ENCODE peak calls at places on chromosomes 1 and 21, in ten cellular contexts. N is GM06990, Y is HCT116, E is right atrium auricular region, S is WTC11, C is fibroblast of lung, B is spleen, K is GM12865, F is epithelial cell of esophagus, L is AG09309. T is an unnamed sample.

GRCh38 chr1:26318338-26319064 is 743 bp downstream of the CD52 start:
- DNase-seq in S (no peak), Y (no peak), L (no peak), E (peak; percentile 66), K (peak; percentile 67), N (peak; percentile 50), F (no peak), C (no peak), B (peak; percentile 85), T (no peak)

GRCh38 chr1:225670356-225670755 is 17.4 kb upstream of the ENAH start:
- DNase-seq in C (peak; percentile 65), L (no peak), E (no peak), K (peak; percentile 4), B (no peak), Y (no peak), S (no peak), N (no peak), F (no peak), T (no peak)

GRCh38 chr1:3064296-3064850 is 4.6 kb upstream of the PRDM16 start:
- DNase-seq in E (no peak), F (no peak), S (no peak), L (no peak), C (no peak), N (no peak), Y (no peak), K (no peak), B (peak; percentile 72), T (no peak)

GRCh38 chr1:46175243-46175642 is 356 bp downstream of the TSPAN1 start:
- DNase-seq in F (no peak), E (no peak), C (no peak), L (no peak), N (no peak), K (peak; percentile 39), S (no peak), Y (no peak), B (no peak), T (no peak)

GRCh38 chr1:226661965-226662364 is 77.1 kb downstream of the ITPKB start:
- DNase-seq in Y (no peak), B (peak; percentile 66), F (peak; percentile 14), S (no peak), N (no peak), L (no peak), E (no peak), K (no peak), C (no peak), T (no peak)

GRCh38 chr1:160836981-160837557 is 25.6 kb downstream of the CD244 start:
- DNase-seq in N (no peak), L (no peak), E (no peak), K (peak; percentile 20), F (no peak), C (no peak), B (no peak), S (no peak), Y (no peak), T (no peak)

GRCh38 chr1:227886503-227886961 is 61.2 kb downstream of the WNT9A start:
- DNase-seq in N (no peak), B (peak; percentile 71), S (no peak), F (no peak), Y (no peak), K (no peak), E (peak; percentile 58), L (no peak), C (no peak), T (no peak)

GRCh38 chr1:97581614-97582051 is 339.2 kb downstream of the DPYD start:
- DNase-seq in S (no peak), Y (no peak), E (no peak), C (peak; percentile 83), B (no peak), L (no peak), F (peak; percentile 74), N (no peak), K (no peak), T (no peak)

GRCh38 chr1:31981976-31982375 is 31.7 kb upstream of the KHDRBS1 start:
- DNase-seq in E (no peak), L (no peak), Y (no peak), K (peak; percentile 34), N (no peak), C (no peak), F (no peak), S (no peak), B (no peak), T (no peak)

GRCh38 chr1:161989801-161990200 is 33.9 kb downstream of the OLFML2B start:
- DNase-seq in K (no peak), E (no peak), S (no peak), N (no peak), F (no peak), L (no peak), B (no peak), C (no peak), Y (no peak), T (no peak)

GRCh38 chr1:28663871-28664470 is 4.6 kb upstream of the GMEB1 start:
- DNase-seq in S (no peak), C (no peak), L (no peak), B (peak; percentile 40), E (no peak), K (no peak), N (no peak), F (no peak), Y (no peak), T (no peak)

GRCh38 chr1:17826165-17826488 is 71.0 kb downstream of the ACTL8 start:
- DNase-seq in K (peak; percentile 31), S (peak; percentile 83), Y (peak; percentile 8), L (no peak), N (peak; percentile 24), F (no peak), E (no peak), C (peak; percentile 27), B (no peak), T (peak; percentile 45)

GRCh38 chr1:214551436-214552173 is at the start of gene PTPN14:
- DNase-seq in N (no peak), Y (peak; percentile 85), F (peak; percentile 95), C (peak; percentile 96), K (no peak), S (peak; percentile 94), E (peak; percentile 89), L (peak; percentile 80), B (peak; percentile 87), T (peak; percentile 78)

GRCh38 chr21:44063151-44063912 is 43.9 kb upstream of the PWP2 start:
- DNase-seq in E (no peak), Y (no peak), N (no peak), L (no peak), B (no peak), S (no peak), F (no peak), K (no peak), C (no peak), T (no peak)

GRCh38 chr21:26632691-26633090 is 59.6 kb upstream of the CYYR1 start:
- DNase-seq in C (no peak), B (no peak), E (no peak), F (no peak), K (no peak), Y (no peak), L (no peak), N (no peak), S (no peak), T (no peak)

GRCh38 chr1:29388170-29388569 is 151.8 kb downstream of the PTPRU start:
- DNase-seq in E (no peak), S (no peak), K (no peak), N (no peak), C (no peak), Y (no peak), L (no peak), F (no peak), B (no peak), T (no peak)

GRCh38 chr1:162530318-162530984 is 31.1 kb upstream of the UAP1 start:
- DNase-seq in K (peak; percentile 79), Y (no peak), N (peak; percentile 48), S (peak; percentile 55), F (peak; percentile 42), E (no peak), B (no peak), C (no peak), L (no peak), T (peak; percentile 65)

GRCh38 chr1:61612600-61612999 is 112.3 kb downstream of the TM2D1 start:
- DNase-seq in S (no peak), N (no peak), K (no peak), C (no peak), F (no peak), L (no peak), Y (no peak), B (no peak), E (no peak), T (no peak)

GRCh38 chr21:39373634-39374033 is 24.7 kb upstream of the HMGN1 start:
- DNase-seq in C (peak; percentile 34), N (no peak), B (no peak), L (no peak), F (peak; percentile 72), Y (no peak), S (no peak), K (peak; percentile 53), E (no peak), T (no peak)

GRCh38 chr1:43441894-43442632 is 11.7 kb downstream of the HYI start:
- DNase-seq in B (peak; percentile 37), K (no peak), C (no peak), S (no peak), L (no peak), F (no peak), N (no peak), E (no peak), Y (no peak), T (no peak)

GRCh38 chr21:29196021-29196663 is 65.7 kb downstream of the MAP3K7CL start:
- DNase-seq in N (peak; percentile 73), E (peak; percentile 77), B (no peak), L (no peak), K (peak; percentile 91), S (no peak), C (peak; percentile 93), F (peak; percentile 94), Y (peak; percentile 77), T (peak; percentile 79)

GRCh38 chr21:45236481-45236880 is 51.2 kb downstream of the POFUT2 start:
- DNase-seq in E (no peak), S (no peak), C (no peak), B (peak; percentile 50), K (peak; percentile 12), Y (no peak), L (no peak), F (no peak), N (no peak), T (no peak)
- TF ChIP-seq CTCF in E (no peak), S (no peak), C (no peak), B (no peak), K (peak; percentile 12), Y (peak; percentile 6), L (no peak), F (peak; percentile 7), N (peak; percentile 16), T (no peak)

GRCh38 chr1:39779137-39779536 is 8.0 kb upstream of the OXCT2 start:
- DNase-seq in C (no peak), B (no peak), S (no peak), K (no peak), N (no peak), Y (no peak), E (no peak), L (no peak), F (no peak), T (no peak)
- TF ChIP-seq CTCF in C (no peak), B (no peak), S (no peak), K (no peak), N (no peak), Y (no peak), E (no peak), L (no peak), F (no peak), T (no peak)

GRCh38 chr1:175744833-175745232 is 1.4 kb upstream of the TNR start:
- DNase-seq in Y (no peak), L (no peak), S (no peak), F (no peak), N (no peak), E (no peak), K (no peak), C (no peak), B (no peak), T (no peak)
- TF ChIP-seq CTCF in Y (no peak), L (no peak), S (no peak), F (peak; percentile 1), N (peak; percentile 34), E (peak; percentile 39), K (no peak), C (no peak), B (no peak), T (no peak)

GRCh38 chr1:155978325-155978972 is at the start of gene ARHGEF2:
- DNase-seq in K (peak; percentile 92), F (peak; percentile 66), Y (no peak), C (peak; percentile 76), L (no peak), E (peak; percentile 82), B (peak; percentile 98), N (peak; percentile 91), S (peak; percentile 91), T (peak; percentile 91)
- TF ChIP-seq CTCF in K (peak; percentile 21), F (no peak), Y (peak; percentile 8), C (peak; percentile 40), L (peak; percentile 31), E (peak; percentile 45), B (no peak), N (peak; percentile 39), S (no peak), T (peak; percentile 29)